ENCODE peak calls at places on chromosomes 4 and X, in four cellular contexts. T is CD4-positive, alpha-beta T cell; G is heart right ventricle; B is A549. I is an unnamed sample.

GRCh38 chr4:76546282-76547166 is 111.5 kb downstream of the SHROOM3 start:
- DNase-seq in T (no peak), G (no peak), B (no peak), I (no peak)

GRCh38 chr4:64975177-64975576 is 565.9 kb upstream of the TECRL start:
- DNase-seq in T (no peak), G (no peak), B (no peak), I (no peak)

GRCh38 chr4:182578402-182578801 is 335.2 kb downstream of the TENM3 start:
- DNase-seq in T (no peak), G (no peak), B (peak), I (no peak)

GRCh38 chrX:16695079-16695676 is 17.3 kb downstream of the CTPS2 start:
- DNase-seq in T (peak), G (peak), B (peak), I (peak)

GRCh38 chr4:88054229-88054628 is 46.8 kb downstream of the PKD2 start:
- DNase-seq in T (no peak), G (no peak), B (no peak), I (no peak)

GRCh38 chrX:103529550-103529949 is 10.3 kb upstream of the RAB40A start:
- DNase-seq in T (no peak), G (no peak), B (no peak), I (no peak)

GRCh38 chrX:109475174-109475891 is 6.6 kb downstream of the GUCY2F start:
- DNase-seq in T (no peak), G (peak), B (peak), I (no peak)

GRCh38 chr4:114597410-114598115 is 1.0 kb upstream of the UGT8 start:
- DNase-seq in T (no peak), G (no peak), B (no peak), I (no peak)

GRCh38 chr4:143402776-143403550 is 66.3 kb downstream of the GAB1 start:
- DNase-seq in T (no peak), G (no peak), B (no peak), I (no peak)

GRCh38 chrX:153766098-153766817 is 2.2 kb downstream of the PLXNB3 start:
- DNase-seq in T (no peak), G (no peak), B (peak), I (no peak)

GRCh38 chr4:72215198-72215597 is 183.4 kb downstream of the NPFFR2 start:
- DNase-seq in T (no peak), G (no peak), B (no peak), I (no peak)

GRCh38 chrX:13647709-13648212 is 5.2 kb upstream of the TCEANC start:
- DNase-seq in T (peak), G (peak), B (peak), I (no peak)

GRCh38 chr4:1992468-1993168 is 16.2 kb downstream of the NELFA start:
- DNase-seq in T (no peak), G (no peak), B (no peak), I (no peak)
- TF ChIP-seq CTCF in T (no peak), G (peak), B (no peak), I (no peak)

DNA sequence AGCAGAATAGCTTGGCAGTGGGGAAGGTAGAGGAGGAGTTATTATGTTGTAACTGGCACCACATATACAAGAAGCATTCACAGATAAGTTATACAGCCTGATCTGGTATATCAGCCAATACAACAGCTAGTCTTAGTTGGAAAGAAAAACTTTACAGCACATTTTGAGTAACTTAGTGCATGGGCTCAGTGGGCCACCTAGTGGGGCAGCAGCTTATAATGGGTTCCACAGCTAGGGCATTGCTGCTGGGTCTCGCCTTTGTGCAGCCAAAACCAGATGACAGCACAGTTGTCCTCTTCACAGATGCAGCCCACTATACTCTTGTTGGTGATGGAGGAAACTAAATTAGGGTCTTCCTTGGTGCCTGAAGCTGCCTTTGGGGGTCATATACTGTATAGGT is 448.1 kb upstream of the RASGEF1B start:
- DNase-seq in T (no peak), G (no peak), B (no peak), I (no peak)
- TF ChIP-seq CTCF in T (no peak), G (no peak), B (no peak), I (no peak)

DNA sequence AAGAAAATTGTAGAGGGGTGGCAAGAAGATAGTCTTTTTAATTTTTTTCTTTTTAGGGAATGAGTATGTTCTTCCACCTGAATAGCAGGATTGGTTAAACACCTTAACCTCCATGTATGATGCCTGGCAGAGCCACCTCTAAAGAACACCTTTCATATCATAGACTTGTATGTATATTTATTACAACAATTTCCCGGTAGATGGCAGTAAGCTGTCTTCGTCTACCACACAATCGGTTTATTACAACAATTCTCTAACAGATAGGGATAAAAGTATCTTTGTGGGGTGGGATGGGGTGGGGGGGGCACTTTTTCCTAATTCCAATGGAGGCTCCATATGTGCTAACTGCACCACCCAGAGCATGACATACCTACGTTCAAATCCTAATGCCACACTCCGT is 255.5 kb downstream of the LDB2 start:
- DNase-seq in T (no peak), G (no peak), B (no peak), I (no peak)
- TF ChIP-seq CTCF in T (no peak), G (peak), B (peak), I (no peak)

DNA sequence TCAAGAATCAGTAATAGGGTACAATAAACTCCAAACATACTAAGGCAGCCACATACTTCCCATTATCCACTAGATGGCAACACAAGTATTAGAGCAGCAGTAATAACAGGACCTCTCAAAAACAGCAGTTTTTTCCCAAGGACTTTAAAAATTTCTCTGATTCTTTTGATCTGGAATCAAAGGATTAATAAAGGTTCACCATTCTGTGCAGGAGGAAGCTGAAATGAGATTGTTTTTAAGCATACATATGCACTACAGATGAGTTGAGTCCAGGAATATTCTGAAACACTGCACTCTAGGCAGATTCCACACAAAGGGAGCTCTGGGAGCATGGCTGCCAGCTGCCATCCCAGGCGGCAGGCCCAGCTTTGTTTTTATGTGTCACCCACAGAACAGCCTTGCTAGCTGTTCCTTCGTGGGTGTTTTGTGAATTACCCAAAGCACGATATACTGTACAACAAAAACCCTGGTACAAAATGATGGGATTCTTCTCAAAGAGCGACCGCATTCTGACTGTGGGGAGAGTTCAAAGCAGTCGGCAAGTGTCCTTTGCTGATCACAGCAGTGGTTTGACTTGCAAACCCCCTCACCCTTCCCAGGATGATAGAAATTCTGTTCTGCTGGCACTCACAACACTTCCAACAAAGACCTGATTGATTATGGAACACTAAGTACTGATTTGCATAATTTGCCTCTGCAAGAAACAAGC is 61.0 kb downstream of the STX18 start:
- DNase-seq in T (no peak), G (no peak), B (peak), I (no peak)
- TF ChIP-seq CTCF in T (no peak), G (peak), B (peak), I (peak)

DNA sequence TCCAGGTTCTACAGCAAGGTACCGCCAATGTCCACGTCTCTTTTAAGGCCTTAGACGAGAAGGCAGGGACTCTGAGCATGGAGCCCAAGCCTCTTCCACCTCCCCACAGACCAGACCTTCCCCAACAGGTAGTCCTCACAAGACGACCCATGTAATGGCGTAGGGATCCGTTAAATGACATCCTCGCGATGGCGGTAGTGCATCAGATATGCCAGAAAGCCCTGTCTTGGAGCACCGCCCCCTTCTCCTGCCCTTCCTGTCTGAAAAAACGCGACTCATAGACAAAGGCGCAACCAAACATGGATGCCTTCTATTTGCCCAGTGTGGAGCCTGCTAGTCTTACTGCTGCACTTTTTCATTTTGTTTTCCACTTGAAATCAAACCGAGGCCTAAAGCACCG is 185.4 kb downstream of the OR13H1 start:
- DNase-seq in T (no peak), G (no peak), B (peak), I (peak)
- TF ChIP-seq CTCF in T (no peak), G (no peak), B (no peak), I (no peak)